ENCODE peak calls at places on chromosome 2, in five cellular contexts. One of them, this sample, is unnamed.
A peak's percentile ranks its signal among the peaks of the same experiment; 100 is the strongest.

GRCh38 chr2:85707304-85707703 is 13.1 kb downstream of the GNLY start:
- DNase-seq in GM12864: peak; percentile 72
- DNase-seq in fibroblast of the aortic adventitia: peak; percentile 95
- DNase-seq in WTC11: peak; percentile 47
- DNase-seq in mammary epithelial cell: peak; percentile 85
- DNase-seq in this sample: peak; percentile 96

GRCh38 chr2:203928849-203929248 is 7.7 kb upstream of the ICOS start:
- DNase-seq in GM12864: no peak
- DNase-seq in fibroblast of the aortic adventitia: peak; percentile 32
- DNase-seq in WTC11: no peak
- DNase-seq in mammary epithelial cell: no peak
- DNase-seq in this sample: peak; percentile 32

GRCh38 chr2:10963155-10963554 is 51.4 kb downstream of the KCNF1 start:
- DNase-seq in GM12864: no peak
- DNase-seq in fibroblast of the aortic adventitia: no peak
- DNase-seq in WTC11: no peak
- DNase-seq in mammary epithelial cell: peak; percentile 41
- DNase-seq in this sample: no peak

GRCh38 chr2:174599310-174599941 is 1.8 kb upstream of the WIPF1 start:
- DNase-seq in GM12864: no peak
- DNase-seq in fibroblast of the aortic adventitia: no peak
- DNase-seq in WTC11: no peak
- DNase-seq in mammary epithelial cell: no peak
- DNase-seq in this sample: no peak

GRCh38 chr2:127829845-127830246 is 18.9 kb upstream of the WDR33 start:
- DNase-seq in GM12864: peak; percentile 96
- DNase-seq in fibroblast of the aortic adventitia: no peak
- DNase-seq in WTC11: peak; percentile 30
- DNase-seq in mammary epithelial cell: peak; percentile 49
- DNase-seq in this sample: no peak

GRCh38 chr2:29119211-29119610 is 4.0 kb downstream of the CLIP4 start:
- DNase-seq in GM12864: no peak
- DNase-seq in fibroblast of the aortic adventitia: no peak
- DNase-seq in WTC11: no peak
- DNase-seq in mammary epithelial cell: peak; percentile 29
- DNase-seq in this sample: no peak

GRCh38 chr2:17573085-17573805 is 32.7 kb downstream of the VSNL1 start:
- DNase-seq in GM12864: no peak
- DNase-seq in fibroblast of the aortic adventitia: peak; percentile 44
- DNase-seq in WTC11: no peak
- DNase-seq in mammary epithelial cell: peak; percentile 68
- DNase-seq in this sample: no peak

GRCh38 chr2:200615247-200615646 is 29.4 kb downstream of the AOX1 start:
- DNase-seq in GM12864: no peak
- DNase-seq in fibroblast of the aortic adventitia: peak; percentile 62
- DNase-seq in WTC11: no peak
- DNase-seq in mammary epithelial cell: peak; percentile 62
- DNase-seq in this sample: peak; percentile 85

GRCh38 chr2:66389651-66390131 is 45.2 kb upstream of the MEIS1 start:
- DNase-seq in GM12864: no peak
- DNase-seq in fibroblast of the aortic adventitia: peak; percentile 13
- DNase-seq in WTC11: no peak
- DNase-seq in mammary epithelial cell: peak; percentile 11
- DNase-seq in this sample: no peak

GRCh38 chr2:109516445-109517117 is 97.2 kb downstream of the SEPTIN10 start:
- DNase-seq in GM12864: no peak
- DNase-seq in fibroblast of the aortic adventitia: no peak
- DNase-seq in WTC11: peak; percentile 87
- DNase-seq in mammary epithelial cell: no peak
- DNase-seq in this sample: peak; percentile 52

GRCh38 chr2:66733361-66733760 is 298.4 kb downstream of the MEIS1 start:
- DNase-seq in GM12864: no peak
- DNase-seq in fibroblast of the aortic adventitia: no peak
- DNase-seq in WTC11: no peak
- DNase-seq in mammary epithelial cell: no peak
- DNase-seq in this sample: no peak

GRCh38 chr2:77457665-77458064 is 64.5 kb downstream of the LRRTM4 start:
- DNase-seq in GM12864: no peak
- DNase-seq in fibroblast of the aortic adventitia: no peak
- DNase-seq in WTC11: no peak
- DNase-seq in mammary epithelial cell: no peak
- DNase-seq in this sample: no peak

GRCh38 chr2:205477016-205477705 is 205.1 kb upstream of the NRP2 start:
- DNase-seq in GM12864: no peak
- DNase-seq in fibroblast of the aortic adventitia: peak; percentile 27
- DNase-seq in WTC11: no peak
- DNase-seq in mammary epithelial cell: peak; percentile 10
- DNase-seq in this sample: no peak

GRCh38 chr2:102582845-102583244 is 36.5 kb upstream of the SLC9A2 start:
- DNase-seq in GM12864: no peak
- DNase-seq in fibroblast of the aortic adventitia: no peak
- DNase-seq in WTC11: no peak
- DNase-seq in mammary epithelial cell: no peak
- DNase-seq in this sample: no peak

GRCh38 chr2:182004945-182005344 is 19.3 kb downstream of the PPP1R1C start:
- DNase-seq in GM12864: no peak
- DNase-seq in fibroblast of the aortic adventitia: no peak
- DNase-seq in WTC11: no peak
- DNase-seq in mammary epithelial cell: no peak
- DNase-seq in this sample: no peak

GRCh38 chr2:143778981-143779380 is 649.8 kb downstream of the ARHGAP15 start:
- DNase-seq in GM12864: no peak
- DNase-seq in fibroblast of the aortic adventitia: no peak
- DNase-seq in WTC11: no peak
- DNase-seq in mammary epithelial cell: peak; percentile 11
- DNase-seq in this sample: no peak

GRCh38 chr2:51624995-51625394 is 593.1 kb upstream of the NRXN1 start:
- DNase-seq in GM12864: no peak
- DNase-seq in fibroblast of the aortic adventitia: peak; percentile 8
- DNase-seq in WTC11: no peak
- DNase-seq in mammary epithelial cell: no peak
- DNase-seq in this sample: peak; percentile 34

GRCh38 chr2:160322320-160322719 is 122.2 kb upstream of the ITGB6 start:
- DNase-seq in GM12864: no peak
- DNase-seq in fibroblast of the aortic adventitia: no peak
- DNase-seq in WTC11: no peak
- DNase-seq in mammary epithelial cell: no peak
- DNase-seq in this sample: no peak

GRCh38 chr2:79191816-79192215 is 32.3 kb upstream of the REG3A start:
- DNase-seq in GM12864: no peak
- DNase-seq in fibroblast of the aortic adventitia: no peak
- DNase-seq in WTC11: no peak
- DNase-seq in mammary epithelial cell: no peak
- DNase-seq in this sample: no peak

GRCh38 chr2:55151721-55152433 is 80.2 kb downstream of the CLHC1 start:
- DNase-seq in GM12864: no peak
- DNase-seq in fibroblast of the aortic adventitia: no peak
- DNase-seq in WTC11: no peak
- DNase-seq in mammary epithelial cell: no peak
- DNase-seq in this sample: no peak

GRCh38 chr2:70123051-70123828 is 36.0 kb downstream of the PCBP1 start:
- DNase-seq in GM12864: no peak
- DNase-seq in fibroblast of the aortic adventitia: peak; percentile 80
- DNase-seq in WTC11: peak; percentile 86
- DNase-seq in mammary epithelial cell: no peak
- DNase-seq in this sample: peak; percentile 60

GRCh38 chr2:143254108-143254507 is 124.9 kb downstream of the ARHGAP15 start:
- DNase-seq in GM12864: no peak
- DNase-seq in fibroblast of the aortic adventitia: no peak
- DNase-seq in WTC11: no peak
- DNase-seq in mammary epithelial cell: no peak
- DNase-seq in this sample: no peak

GRCh38 chr2:60550151-60550983 is 3.1 kb downstream of the BCL11A start:
- DNase-seq in GM12864: peak; percentile 76
- DNase-seq in fibroblast of the aortic adventitia: peak; percentile 66
- DNase-seq in WTC11: peak; percentile 80
- DNase-seq in mammary epithelial cell: peak; percentile 81
- DNase-seq in this sample: peak; percentile 89

GRCh38 chr2:8656160-8656641 is 25.7 kb upstream of the ID2 start:
- DNase-seq in GM12864: no peak
- DNase-seq in fibroblast of the aortic adventitia: peak; percentile 65
- DNase-seq in WTC11: no peak
- DNase-seq in mammary epithelial cell: no peak
- DNase-seq in this sample: no peak

GRCh38 chr2:161352718-161353117 is 44.5 kb downstream of the PSMD14 start:
- DNase-seq in GM12864: no peak
- DNase-seq in fibroblast of the aortic adventitia: no peak
- DNase-seq in WTC11: no peak
- DNase-seq in mammary epithelial cell: no peak
- DNase-seq in this sample: no peak

GRCh38 chr2:174615951-174616436 is 18.4 kb upstream of the WIPF1 start:
- DNase-seq in GM12864: no peak
- DNase-seq in fibroblast of the aortic adventitia: peak; percentile 86
- DNase-seq in WTC11: no peak
- DNase-seq in mammary epithelial cell: peak; percentile 75
- DNase-seq in this sample: peak; percentile 82

GRCh38 chr2:8674420-8675009 is 7.3 kb upstream of the ID2 start:
- DNase-seq in GM12864: no peak
- DNase-seq in fibroblast of the aortic adventitia: no peak
- DNase-seq in WTC11: no peak
- DNase-seq in mammary epithelial cell: no peak
- DNase-seq in this sample: no peak

GRCh38 chr2:235195921-235196320 is 244.1 kb downstream of the SH3BP4 start:
- DNase-seq in GM12864: no peak
- DNase-seq in fibroblast of the aortic adventitia: no peak
- DNase-seq in WTC11: no peak
- DNase-seq in mammary epithelial cell: no peak
- DNase-seq in this sample: no peak

GRCh38 chr2:27992787-27993747 is 102.5 kb downstream of the BABAM2 start:
- DNase-seq in GM12864: no peak
- DNase-seq in fibroblast of the aortic adventitia: peak; percentile 64
- DNase-seq in WTC11: no peak
- DNase-seq in mammary epithelial cell: peak; percentile 62
- DNase-seq in this sample: peak; percentile 73

GRCh38 chr2:91477731-91478672 is 2786.5 kb downstream of the RPIA start:
- DNase-seq in GM12864: no peak
- DNase-seq in fibroblast of the aortic adventitia: no peak
- DNase-seq in WTC11: no peak
- DNase-seq in mammary epithelial cell: no peak
- DNase-seq in this sample: no peak

GRCh38 chr2:239104800-239105199 is 256.9 kb downstream of the TWIST2 start:
- DNase-seq in GM12864: no peak
- DNase-seq in fibroblast of the aortic adventitia: no peak
- DNase-seq in WTC11: no peak
- DNase-seq in mammary epithelial cell: no peak
- DNase-seq in this sample: no peak

GRCh38 chr2:189221811-189222210 is 42.2 kb upstream of the COL5A2 start:
- DNase-seq in GM12864: no peak
- DNase-seq in fibroblast of the aortic adventitia: peak; percentile 63
- DNase-seq in WTC11: no peak
- DNase-seq in mammary epithelial cell: peak; percentile 75
- DNase-seq in this sample: no peak

DNA sequence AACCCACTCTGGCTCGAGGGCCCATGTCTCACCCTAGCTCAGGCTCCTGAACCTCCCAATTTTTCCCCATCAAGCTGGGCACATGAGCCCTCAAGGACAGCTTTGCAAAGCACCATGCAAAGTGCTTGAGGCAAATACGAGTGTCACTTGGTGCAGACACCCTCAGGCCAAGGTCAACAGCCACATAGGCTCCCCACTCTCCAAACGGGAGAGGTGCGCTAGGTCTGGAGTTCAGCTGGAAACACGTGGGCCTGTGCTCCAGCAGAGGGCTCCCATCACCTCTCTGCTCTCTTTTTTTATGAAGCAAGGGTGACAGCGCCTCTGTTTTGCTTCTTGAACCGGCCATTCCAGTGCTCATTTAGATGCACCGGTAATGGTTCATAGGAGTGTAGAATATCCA is 11.9 kb upstream of the ARHGAP25 start:
- DNase-seq in GM12864: no peak
- DNase-seq in fibroblast of the aortic adventitia: no peak
- DNase-seq in WTC11: peak; percentile 32
- DNase-seq in mammary epithelial cell: no peak
- DNase-seq in this sample: peak; percentile 8
- TF ChIP-seq CTCF in GM12864: peak; percentile 51
- TF ChIP-seq CTCF in fibroblast of the aortic adventitia: no peak
- TF ChIP-seq CTCF in WTC11: no peak
- TF ChIP-seq CTCF in mammary epithelial cell: no peak
- TF ChIP-seq CTCF in this sample: peak; percentile 5

DNA sequence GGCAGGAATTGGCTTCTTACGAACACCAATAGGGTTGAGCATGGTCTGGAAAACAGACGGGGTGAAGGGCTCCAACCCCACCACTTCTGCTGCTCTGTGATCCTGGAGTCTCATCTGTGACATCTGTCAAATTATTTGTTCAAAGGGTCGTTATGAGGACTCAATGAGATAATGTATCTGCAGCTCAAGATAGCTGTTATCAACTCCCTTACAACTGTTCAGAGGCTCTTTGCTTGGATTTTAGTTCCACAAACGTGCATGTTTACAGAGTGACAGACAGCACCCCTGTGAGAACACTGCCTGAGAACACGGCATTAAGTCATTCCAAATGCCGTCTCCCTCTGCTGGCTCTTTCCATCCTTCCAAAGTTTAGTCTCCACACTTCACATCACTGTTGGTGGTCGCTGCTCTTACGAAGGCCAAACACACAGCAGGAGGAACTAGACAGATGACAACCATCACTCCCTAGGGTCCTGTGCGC is 220.5 kb downstream of the ANAPC1 start:
- DNase-seq in GM12864: no peak
- DNase-seq in fibroblast of the aortic adventitia: peak; percentile 41
- DNase-seq in WTC11: no peak
- DNase-seq in mammary epithelial cell: no peak
- DNase-seq in this sample: peak; percentile 47
- TF ChIP-seq CTCF in GM12864: no peak
- TF ChIP-seq CTCF in fibroblast of the aortic adventitia: peak; percentile 42
- TF ChIP-seq CTCF in WTC11: no peak
- TF ChIP-seq CTCF in mammary epithelial cell: no peak
- TF ChIP-seq CTCF in this sample: peak; percentile 39

GRCh38 chr2:222283634-222284033 is 15.2 kb downstream of the PAX3 start:
- DNase-seq in GM12864: no peak
- DNase-seq in fibroblast of the aortic adventitia: no peak
- DNase-seq in WTC11: peak; percentile 57
- DNase-seq in mammary epithelial cell: no peak
- DNase-seq in this sample: no peak
- TF ChIP-seq CTCF in GM12864: no peak
- TF ChIP-seq CTCF in fibroblast of the aortic adventitia: no peak
- TF ChIP-seq CTCF in WTC11: no peak
- TF ChIP-seq CTCF in mammary epithelial cell: no peak
- TF ChIP-seq CTCF in this sample: no peak

GRCh38 chr2:62343206-62343605 is 147.3 kb downstream of the B3GNT2 start:
- DNase-seq in GM12864: no peak
- DNase-seq in fibroblast of the aortic adventitia: no peak
- DNase-seq in WTC11: no peak
- DNase-seq in mammary epithelial cell: no peak
- DNase-seq in this sample: no peak
- TF ChIP-seq CTCF in GM12864: no peak
- TF ChIP-seq CTCF in fibroblast of the aortic adventitia: no peak
- TF ChIP-seq CTCF in WTC11: no peak
- TF ChIP-seq CTCF in mammary epithelial cell: no peak
- TF ChIP-seq CTCF in this sample: no peak

GRCh38 chr2:43898134-43898957 is 59.6 kb downstream of the ABCG8 start:
- DNase-seq in GM12864: no peak
- DNase-seq in fibroblast of the aortic adventitia: no peak
- DNase-seq in WTC11: peak; percentile 38
- DNase-seq in mammary epithelial cell: no peak
- DNase-seq in this sample: no peak
- TF ChIP-seq CTCF in GM12864: no peak
- TF ChIP-seq CTCF in fibroblast of the aortic adventitia: peak; percentile 22
- TF ChIP-seq CTCF in WTC11: no peak
- TF ChIP-seq CTCF in mammary epithelial cell: no peak
- TF ChIP-seq CTCF in this sample: peak; percentile 24

GRCh38 chr2:240232961-240233890 is 92.8 kb upstream of the OTOS start:
- DNase-seq in GM12864: peak; percentile 5
- DNase-seq in fibroblast of the aortic adventitia: peak; percentile 77
- DNase-seq in WTC11: peak; percentile 97
- DNase-seq in mammary epithelial cell: peak; percentile 84
- DNase-seq in this sample: peak; percentile 83
- TF ChIP-seq CTCF in GM12864: peak; percentile 57
- TF ChIP-seq CTCF in fibroblast of the aortic adventitia: peak; percentile 94
- TF ChIP-seq CTCF in WTC11: peak; percentile 75
- TF ChIP-seq CTCF in mammary epithelial cell: peak; percentile 64
- TF ChIP-seq CTCF in this sample: peak; percentile 79

This sample was measured in fibroblast of pulmonary artery.